ENCODE peak calls at places on chromosome 22, in six cellular contexts. I, X, G, O, Y and U are unnamed samples.

GRCh38 chr22:44547371-44547770 is 49.3 kb upstream of the RTL6 start:
- DNase-seq in I (no peak), X (no peak), G (no peak), O (no peak), Y (no peak), U (no peak)

GRCh38 chr22:17314472-17314871 is 54.8 kb upstream of the CECR2 start:
- DNase-seq in I (no peak), X (no peak), G (no peak), O (no peak), Y (no peak), U (no peak)

GRCh38 chr22:27747396-27748256 is 53.9 kb downstream of the MN1 start:
- DNase-seq in I (no peak), X (peak; percentile 66), G (peak; percentile 75), O (no peak), Y (no peak), U (peak; percentile 85)

GRCh38 chr22:37185646-37186227 is 2.3 kb downstream of the C1QTNF6 start:
- DNase-seq in I (no peak), X (no peak), G (no peak), O (no peak), Y (no peak), U (no peak)

GRCh38 chr22:24033731-24034130 is 22.6 kb downstream of the CABIN1 start:
- DNase-seq in I (no peak), X (no peak), G (peak; percentile 4), O (no peak), Y (no peak), U (no peak)

GRCh38 chr22:27650572-27650971 is 151.0 kb downstream of the MN1 start:
- DNase-seq in I (no peak), X (no peak), G (no peak), O (no peak), Y (no peak), U (no peak)

GRCh38 chr22:24404561-24405275 is 22.7 kb upstream of the ADORA2A start:
- DNase-seq in I (no peak), X (no peak), G (no peak), O (no peak), Y (no peak), U (no peak)

GRCh38 chr22:23533328-23533762 is 46.7 kb downstream of the IGLL1 start:
- DNase-seq in I (no peak), X (peak; percentile 61), G (peak; percentile 11), O (peak; percentile 20), Y (no peak), U (no peak)

GRCh38 chr22:42462016-42462415 is 29.8 kb upstream of the NFAM1 start:
- DNase-seq in I (no peak), X (no peak), G (no peak), O (no peak), Y (no peak), U (no peak)

GRCh38 chr22:36162127-36163034 is 1.8 kb upstream of the APOL3 start:
- DNase-seq in I (no peak), X (no peak), G (no peak), O (no peak), Y (no peak), U (no peak)

GRCh38 chr22:33389927-33390326 is 331.7 kb upstream of the SYN3 start:
- DNase-seq in I (no peak), X (peak; percentile 9), G (peak; percentile 20), O (no peak), Y (peak; percentile 20), U (no peak)

GRCh38 chr22:43857367-43857766 is 4.9 kb downstream of the SULT4A1 start:
- DNase-seq in I (no peak), X (no peak), G (no peak), O (no peak), Y (no peak), U (no peak)

GRCh38 chr22:27045103-27045940 is 387.9 kb downstream of the MIAT start:
- DNase-seq in I (peak; percentile 1), X (peak; percentile 45), G (peak; percentile 27), O (peak; percentile 69), Y (peak; percentile 7), U (peak; percentile 57)

GRCh38 chr22:45221201-45221600 is 19.5 kb downstream of the KIAA0930 start:
- DNase-seq in I (no peak), X (no peak), G (no peak), O (no peak), Y (no peak), U (no peak)

GRCh38 chr22:43077121-43077877 is 11.9 kb downstream of the TTLL1 start:
- DNase-seq in I (no peak), X (no peak), G (no peak), O (no peak), Y (no peak), U (no peak)

GRCh38 chr22:45507798-45508197 is 5.1 kb downstream of the FBLN1 start:
- DNase-seq in I (no peak), X (no peak), G (no peak), O (no peak), Y (no peak), U (no peak)

GRCh38 chr22:26357281-26357680 is 71.8 kb upstream of the ASPHD2 start:
- DNase-seq in I (no peak), X (no peak), G (no peak), O (no peak), Y (no peak), U (no peak)

GRCh38 chr22:37971475-37972434 is 12.6 kb downstream of the SOX10 start:
- DNase-seq in I (no peak), X (no peak), G (no peak), O (no peak), Y (no peak), U (no peak)

GRCh38 chr22:46737976-46738641 is at the start of gene CERK:
- DNase-seq in I (peak; percentile 35), X (peak; percentile 82), G (peak; percentile 92), O (no peak), Y (peak; percentile 76), U (peak; percentile 63)

GRCh38 chr22:27698830-27699229 is 102.7 kb downstream of the MN1 start:
- DNase-seq in I (no peak), X (no peak), G (no peak), O (no peak), Y (no peak), U (no peak)

GRCh38 chr22:47059701-47060161 is 297.3 kb downstream of the TBC1D22A start:
- DNase-seq in I (no peak), X (no peak), G (no peak), O (peak; percentile 1), Y (no peak), U (no peak)

GRCh38 chr22:33785283-33785991 is 134.8 kb downstream of the LARGE1 start:
- DNase-seq in I (peak; percentile 17), X (peak; percentile 51), G (peak; percentile 66), O (peak; percentile 91), Y (peak; percentile 46), U (peak; percentile 83)

GRCh38 chr22:42643632-42644421 is 3.4 kb upstream of the ATP5MGL start:
- DNase-seq in I (no peak), X (no peak), G (no peak), O (no peak), Y (no peak), U (no peak)

GRCh38 chr22:48975886-48976285 is 851.8 kb downstream of the BRD1 start:
- DNase-seq in I (no peak), X (no peak), G (no peak), O (no peak), Y (no peak), U (no peak)

GRCh38 chr22:48975252-48975780 is 852.4 kb downstream of the BRD1 start:
- DNase-seq in I (no peak), X (no peak), G (no peak), O (no peak), Y (no peak), U (no peak)

GRCh38 chr22:48972979-48973693 is 854.5 kb downstream of the BRD1 start:
- DNase-seq in I (no peak), X (no peak), G (no peak), O (no peak), Y (no peak), U (no peak)

GRCh38 chr22:48973694-48974041 is 854.0 kb downstream of the BRD1 start:
- DNase-seq in I (no peak), X (no peak), G (no peak), O (no peak), Y (no peak), U (no peak)

DNA sequence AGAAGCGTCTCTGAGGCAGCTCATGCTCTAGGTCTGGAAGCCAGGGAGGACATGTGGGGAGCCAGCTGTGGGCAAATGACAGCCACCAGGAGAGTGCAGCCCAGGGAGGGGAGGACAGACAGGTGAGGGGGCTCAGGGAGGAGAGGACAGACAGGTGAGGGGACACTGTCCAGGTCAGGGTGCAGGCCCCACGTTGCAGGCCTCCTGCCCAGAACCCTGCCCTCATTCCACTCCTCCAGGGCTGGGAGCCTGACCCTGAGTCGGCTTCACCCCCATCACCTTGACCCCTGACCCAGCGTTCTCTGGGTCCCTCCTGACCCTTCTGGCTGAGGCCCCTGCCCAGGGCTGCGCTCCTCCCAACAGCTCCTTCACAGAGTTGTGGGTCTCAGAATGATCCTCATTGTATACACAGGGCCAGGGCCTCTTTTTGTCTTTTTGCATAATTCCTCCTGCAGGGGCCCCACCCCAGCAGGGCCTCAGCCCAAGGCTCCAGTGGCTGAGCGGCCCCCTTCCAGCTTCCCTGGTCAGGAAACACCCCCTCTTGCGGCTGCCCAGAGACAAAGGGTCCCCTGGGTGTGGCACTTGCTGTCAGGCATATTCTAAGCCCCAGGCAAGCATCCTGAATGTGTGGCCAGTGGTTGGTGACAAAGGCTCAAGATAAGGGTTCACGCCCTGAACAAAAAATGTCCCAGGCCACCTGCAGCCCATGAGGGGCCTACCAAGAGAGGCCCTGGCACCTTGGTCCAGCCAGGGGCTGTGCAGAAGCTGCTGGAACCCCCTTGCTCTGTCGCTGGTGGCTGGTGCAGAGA is 853.0 kb downstream of the BRD1 start:
- DNase-seq in I (no peak), X (no peak), G (no peak), O (no peak), Y (no peak), U (no peak)
- H3K4me3 ChIP-seq in I (no peak overlapping the region), X (no peak overlapping the region), G (no peak overlapping the region), O (no peak overlapping the region), Y (no peak overlapping the region), U (no peak overlapping the region)

GRCh38 chr22:48228468-48228867 is 1466.0 kb downstream of the TBC1D22A start:
- DNase-seq in I (no peak), X (no peak), G (no peak), O (no peak), Y (no peak), U (no peak)
- H3K4me3 ChIP-seq in I (no peak overlapping the region), X (no peak overlapping the region), G (no peak overlapping the region), O (no peak overlapping the region), Y (no peak overlapping the region), U (no peak overlapping the region)

GRCh38 chr22:39308614-39309363 is 10.6 kb downstream of the RPL3 start:
- DNase-seq in I (peak; percentile 89), X (peak; percentile 95), G (peak; percentile 98), O (peak; percentile 89), Y (peak; percentile 98), U (peak; percentile 95)
- H3K4me3 ChIP-seq in I (peak overlapping the region; percentile 46), X (no peak overlapping the region), G (peak overlapping the region; percentile 73), O (peak overlapping the region; percentile 26), Y (peak overlapping the region; percentile 19), U (peak overlapping the region; percentile 42)

GRCh38 chr22:20019661-20020532 is 1.0 kb upstream of the TANGO2 start:
- DNase-seq in I (no peak), X (no peak), G (no peak), O (no peak), Y (no peak), U (no peak)
- H3K4me3 ChIP-seq in I (peak overlapping the region; percentile 64), X (no peak overlapping the region), G (peak overlapping the region; percentile 99), O (peak overlapping the region; percentile 71), Y (no peak overlapping the region), U (peak overlapping the region; percentile 73)

GRCh38 chr22:28977050-28977449 is 84.6 kb downstream of the C22orf31 start:
- DNase-seq in I (no peak), X (peak; percentile 21), G (no peak), O (no peak), Y (no peak), U (peak; percentile 31)
- H3K4me3 ChIP-seq in I (no peak overlapping the region), X (no peak overlapping the region), G (peak overlapping the region; percentile 73), O (no peak overlapping the region), Y (peak overlapping the region; percentile 15), U (peak overlapping the region; percentile 39)